ENCODE peak calls at places on chromosome 14, in eight cellular contexts. N, P, X, H, D, F, S and R are unnamed samples.

GRCh38 chr14:102213984-102214658 is 74.4 kb downstream of the WDR20 start:
- DNase-seq in N (no peak), P (no peak), X (no peak), H (no peak), D (no peak), F (no peak), S (peak; percentile 57), R (no peak)

GRCh38 chr14:93333631-93334095 is 827 bp upstream of the BTBD7 start:
- DNase-seq in N (no peak), P (no peak), X (no peak), H (no peak), D (no peak), F (no peak), S (no peak), R (peak; percentile 18)

GRCh38 chr14:72123755-72124154 is 191.5 kb downstream of the RGS6 start:
- DNase-seq in N (no peak), P (no peak), X (no peak), H (no peak), D (no peak), F (no peak), S (no peak), R (no peak)

GRCh38 chr14:101372494-101372813 is 188.8 kb upstream of the DIO3 start:
- DNase-seq in N (no peak), P (no peak), X (no peak), H (no peak), D (no peak), F (no peak), S (no peak), R (no peak)

GRCh38 chr14:35866595-35867279 is 40.6 kb downstream of the BRMS1L start:
- DNase-seq in N (no peak), P (no peak), X (no peak), H (no peak), D (no peak), F (no peak), S (no peak), R (no peak)

GRCh38 chr14:104320611-104321086 is 182.3 kb downstream of the KIF26A start:
- DNase-seq in N (no peak), P (no peak), X (no peak), H (no peak), D (no peak), F (no peak), S (no peak), R (no peak)

GRCh38 chr14:100348779-100349708 is 25.9 kb downstream of the SLC25A47 start:
- DNase-seq in N (no peak), P (no peak), X (no peak), H (no peak), D (no peak), F (no peak), S (no peak), R (no peak)

GRCh38 chr14:33773205-33774030 is 177.5 kb downstream of the EGLN3 start:
- DNase-seq in N (no peak), P (no peak), X (no peak), H (no peak), D (no peak), F (no peak), S (no peak), R (no peak)

GRCh38 chr14:41521891-41522290 is 84.8 kb upstream of the LRFN5 start:
- DNase-seq in N (no peak), P (no peak), X (no peak), H (no peak), D (no peak), F (no peak), S (no peak), R (no peak)

GRCh38 chr14:100298551-100299237 is 7.5 kb downstream of the SLC25A29 start:
- DNase-seq in N (no peak), P (no peak), X (no peak), H (no peak), D (no peak), F (no peak), S (no peak), R (no peak)

GRCh38 chr14:38721822-38722431 is 381.1 kb downstream of the SEC23A start:
- DNase-seq in N (peak; percentile 57), P (no peak), X (peak; percentile 78), H (no peak), D (peak; percentile 0), F (peak; percentile 11), S (no peak), R (peak; percentile 46)

GRCh38 chr14:33800735-33801163 is 150.1 kb downstream of the EGLN3 start:
- DNase-seq in N (no peak), P (no peak), X (no peak), H (no peak), D (no peak), F (no peak), S (no peak), R (no peak)

GRCh38 chr14:104101651-104102281 is 16.3 kb downstream of the ASPG start:
- DNase-seq in N (no peak), P (no peak), X (no peak), H (no peak), D (no peak), F (no peak), S (peak; percentile 57), R (no peak)

GRCh38 chr14:71418591-71419245 is 511.5 kb downstream of the PCNX1 start:
- DNase-seq in N (no peak), P (no peak), X (no peak), H (no peak), D (no peak), F (no peak), S (no peak), R (no peak)

GRCh38 chr14:102390064-102390463 is 27.3 kb downstream of the TECPR2 start:
- DNase-seq in N (no peak), P (no peak), X (peak; percentile 64), H (no peak), D (no peak), F (no peak), S (no peak), R (no peak)

GRCh38 chr14:61109288-61109687 is 128.2 kb downstream of the SLC38A6 start:
- DNase-seq in N (peak; percentile 40), P (no peak), X (no peak), H (no peak), D (no peak), F (no peak), S (no peak), R (peak; percentile 66)

GRCh38 chr14:99207456-99207855 is 64.5 kb downstream of the BCL11B start:
- DNase-seq in N (no peak), P (no peak), X (no peak), H (no peak), D (no peak), F (no peak), S (no peak), R (peak; percentile 58)